ENCODE peak calls at places on chromosomes 1 and 21, in eight cellular contexts. J, U, M, V, S, P, T and F are unnamed samples.
A peak's percentile ranks its signal among the peaks of the same experiment; 100 is the strongest.

GRCh38 chr1:70220517-70221240 is 501 bp upstream of the SRSF11 start:
- DNase-seq in J (no peak), U (no peak), M (no peak), V (no peak), S (no peak), P (no peak), T (no peak), F (no peak)

GRCh38 chr1:23930861-23931471 is 17.8 kb upstream of the CNR2 start:
- DNase-seq in J (no peak), U (no peak), M (peak; percentile 67), V (peak; percentile 44), S (no peak), P (no peak), T (no peak), F (no peak)

GRCh38 chr1:230099435-230099834 is 32.4 kb downstream of the GALNT2 start:
- DNase-seq in J (no peak), U (no peak), M (no peak), V (no peak), S (no peak), P (no peak), T (no peak), F (no peak)

GRCh38 chr1:108668777-108669176 is 7.9 kb upstream of the HENMT1 start:
- DNase-seq in J (no peak), U (no peak), M (no peak), V (no peak), S (no peak), P (no peak), T (no peak), F (no peak)

GRCh38 chr1:156337052-156337887 is 822 bp downstream of the CCT3 start:
- DNase-seq in J (peak; percentile 22), U (no peak), M (no peak), V (no peak), S (no peak), P (no peak), T (no peak), F (no peak)

GRCh38 chr1:150999051-150999674 is 7.5 kb downstream of the MINDY1 start:
- DNase-seq in J (no peak), U (no peak), M (no peak), V (no peak), S (no peak), P (no peak), T (no peak), F (no peak)

GRCh38 chr21:34802180-34802899 is 133.5 kb downstream of the CLIC6 start:
- DNase-seq in J (no peak), U (no peak), M (no peak), V (no peak), S (no peak), P (no peak), T (no peak), F (no peak)

GRCh38 chr1:23743287-23744052 is at the start of gene ELOA:
- DNase-seq in J (peak; percentile 79), U (peak; percentile 78), M (peak; percentile 86), V (peak; percentile 74), S (peak; percentile 89), P (peak; percentile 63), T (peak; percentile 77), F (peak; percentile 72)

GRCh38 chr1:7808253-7808844 is 24.3 kb downstream of the PER3 start:
- DNase-seq in J (no peak), U (no peak), M (no peak), V (no peak), S (no peak), P (no peak), T (no peak), F (no peak)

GRCh38 chr1:227357229-227358078 is 39.2 kb upstream of the CDC42BPA start:
- DNase-seq in J (peak; percentile 47), U (peak; percentile 69), M (no peak), V (peak; percentile 54), S (peak; percentile 82), P (peak; percentile 86), T (peak; percentile 90), F (peak; percentile 78)

GRCh38 chr1:235527196-235527814 is 23.1 kb upstream of the B3GALNT2 start:
- DNase-seq in J (no peak), U (no peak), M (no peak), V (no peak), S (no peak), P (peak; percentile 38), T (no peak), F (no peak)

GRCh38 chr1:243323481-243323880 is 67.6 kb downstream of the SDCCAG8 start:
- DNase-seq in J (no peak), U (no peak), M (no peak), V (no peak), S (no peak), P (no peak), T (no peak), F (no peak)

GRCh38 chr1:213552045-213552444 is 435.7 kb upstream of the PROX1 start:
- DNase-seq in J (no peak), U (no peak), M (no peak), V (no peak), S (no peak), P (no peak), T (no peak), F (no peak)

GRCh38 chr1:221822591-221822990 is 80.7 kb upstream of the DUSP10 start:
- DNase-seq in J (no peak), U (no peak), M (no peak), V (no peak), S (no peak), P (no peak), T (no peak), F (no peak)

GRCh38 chr1:3885611-3886010 is 14.5 kb downstream of the C1orf174 start:
- DNase-seq in J (no peak), U (no peak), M (peak; percentile 24), V (no peak), S (no peak), P (no peak), T (no peak), F (no peak)

GRCh38 chr1:200627548-200628222 is 7.1 kb upstream of the KIF14 start:
- DNase-seq in J (no peak), U (no peak), M (no peak), V (no peak), S (no peak), P (no peak), T (no peak), F (no peak)

GRCh38 chr1:200626853-200627534 is 6.4 kb upstream of the KIF14 start:
- DNase-seq in J (no peak), U (no peak), M (no peak), V (no peak), S (no peak), P (no peak), T (no peak), F (no peak)

GRCh38 chr1:200625381-200625824 is 4.9 kb upstream of the KIF14 start:
- DNase-seq in J (no peak), U (no peak), M (no peak), V (no peak), S (no peak), P (no peak), T (no peak), F (no peak)

GRCh38 chr1:200628223-200628868 is 7.8 kb upstream of the KIF14 start:
- DNase-seq in J (no peak), U (peak; percentile 19), M (no peak), V (no peak), S (peak; percentile 56), P (no peak), T (no peak), F (no peak)

DNA sequence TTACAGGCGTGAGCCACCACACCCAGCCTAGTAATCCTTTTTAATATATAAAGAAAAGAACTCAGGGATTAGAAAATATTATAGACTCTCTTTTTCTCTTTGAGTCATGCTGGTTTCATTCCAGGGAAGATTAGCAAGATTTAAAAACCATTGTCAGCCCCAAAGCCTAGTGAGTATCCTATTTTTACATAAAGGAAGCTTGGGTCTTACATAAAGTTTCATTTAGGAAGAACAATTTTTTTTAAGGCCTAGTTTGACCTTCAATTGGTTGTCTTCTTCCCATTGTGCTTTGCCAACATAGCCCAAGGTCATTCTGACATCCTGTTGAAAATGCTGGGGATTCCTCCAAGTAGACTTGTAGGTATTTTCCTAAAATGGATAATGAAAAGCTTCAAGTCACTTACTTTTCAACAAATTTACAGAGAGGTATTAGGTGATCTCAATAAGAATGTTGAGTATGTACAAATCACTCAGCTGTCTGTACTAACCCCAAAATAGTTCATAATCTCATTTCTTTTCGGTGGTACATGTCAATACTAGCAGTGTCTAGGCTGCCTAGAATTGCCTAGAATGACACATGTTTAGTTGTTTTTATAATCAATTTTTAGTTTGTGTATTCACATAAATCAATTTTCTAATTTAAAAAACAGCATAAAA is 4.3 kb upstream of the KIF14 start:
- DNase-seq in J (no peak), U (no peak), M (no peak), V (no peak), S (no peak), P (no peak), T (no peak), F (no peak)
- TF ChIP-seq CTCF in J (no peak), U (no peak), M (no peak), V (no peak), S (no peak), P (no peak), T (no peak), F (no peak)

GRCh38 chr1:26182372-26182675 is 5.0 kb downstream of the CNKSR1 start:
- DNase-seq in J (no peak), U (no peak), M (no peak), V (no peak), S (no peak), P (no peak), T (no peak), F (no peak)

GRCh38 chr1:26175346-26175745 is 1.9 kb upstream of the CNKSR1 start:
- DNase-seq in J (no peak), U (no peak), M (no peak), V (no peak), S (no peak), P (no peak), T (no peak), F (no peak)

GRCh38 chr1:26181586-26182371 is 4.5 kb downstream of the CNKSR1 start:
- DNase-seq in J (no peak), U (no peak), M (no peak), V (no peak), S (no peak), P (no peak), T (no peak), F (no peak)

GRCh38 chr1:26180010-26180506 is 2.8 kb downstream of the CNKSR1 start:
- DNase-seq in J (no peak), U (no peak), M (no peak), V (no peak), S (no peak), P (no peak), T (no peak), F (no peak)

GRCh38 chr1:26177182-26177684 is at the start of gene CNKSR1:
- DNase-seq in J (no peak), U (peak; percentile 89), M (peak; percentile 90), V (peak; percentile 82), S (peak; percentile 89), P (no peak), T (no peak), F (no peak)
- H3K4me3 ChIP-seq in J (no peak within 1 kb of the TSS), U (peak within 1 kb of the TSS; percentile 31), M (peak within 1 kb of the TSS; percentile 44), V (peak within 1 kb of the TSS; percentile 24), S (peak within 1 kb of the TSS; percentile 62), P (no peak within 1 kb of the TSS), T (no peak within 1 kb of the TSS), F (no peak within 1 kb of the TSS)

GRCh38 chr1:9852004-9852403 is 28.2 kb upstream of the CLSTN1 start:
- DNase-seq in J (no peak), U (no peak), M (no peak), V (no peak), S (no peak), P (no peak), T (no peak), F (no peak)
- H3K4me1 ChIP-seq in J (peaks cover 15% of the 10 kb centered on the region), U (no peaks in the 10 kb centered on the region), M (no peaks in the 10 kb centered on the region), V (no peaks in the 10 kb centered on the region), S (no peaks in the 10 kb centered on the region), P (peaks cover 14% of the 10 kb centered on the region), T (peaks cover 14% of the 10 kb centered on the region), F (no peaks in the 10 kb centered on the region)

GRCh38 chr1:19338323-19338762 is 26.2 kb downstream of the SLC66A1 start:
- DNase-seq in J (no peak), U (no peak), M (no peak), V (no peak), S (peak; percentile 71), P (no peak), T (no peak), F (peak; percentile 38)
- TF ChIP-seq CTCF in J (no peak), U (no peak), M (no peak), V (no peak), S (peak; percentile 55), P (peak; percentile 14), T (no peak), F (no peak)